ENCODE peak calls at places on chromosomes 6 and 20, in eight cellular contexts. One of them, this sample, is unnamed.

GRCh38 chr20:2626853-2627541 is 25.4 kb upstream of the NOP56 start:
- DNase-seq in ovary: no peak
- DNase-seq in endothelial cell: no peak
- DNase-seq in foreskin keratinocyte: peak
- DNase-seq in PC-3: peak
- DNase-seq in mucosa of descending colon: peak
- DNase-seq in AG09309: peak
- DNase-seq in CD8-positive, alpha-beta T cell: no peak
- DNase-seq in this sample: peak

GRCh38 chr6:44047801-44048200 is 79.5 kb downstream of the MRPL14 start:
- DNase-seq in ovary: no peak
- DNase-seq in endothelial cell: no peak
- DNase-seq in foreskin keratinocyte: no peak
- DNase-seq in PC-3: no peak
- DNase-seq in mucosa of descending colon: no peak
- DNase-seq in AG09309: no peak
- DNase-seq in CD8-positive, alpha-beta T cell: no peak
- DNase-seq in this sample: no peak

GRCh38 chr6:154383273-154383672 is 26.7 kb upstream of the IPCEF1 start:
- DNase-seq in ovary: no peak
- DNase-seq in endothelial cell: no peak
- DNase-seq in foreskin keratinocyte: no peak
- DNase-seq in PC-3: no peak
- DNase-seq in mucosa of descending colon: no peak
- DNase-seq in AG09309: no peak
- DNase-seq in CD8-positive, alpha-beta T cell: no peak
- DNase-seq in this sample: no peak

GRCh38 chr6:45923831-45924391 is 91.7 kb downstream of the CLIC5 start:
- DNase-seq in ovary: no peak
- DNase-seq in endothelial cell: no peak
- DNase-seq in foreskin keratinocyte: peak
- DNase-seq in PC-3: peak
- DNase-seq in mucosa of descending colon: no peak
- DNase-seq in AG09309: no peak
- DNase-seq in CD8-positive, alpha-beta T cell: no peak
- DNase-seq in this sample: peak

GRCh38 chr20:358891-359555 is 12.1 kb downstream of the NRSN2 start:
- DNase-seq in ovary: no peak
- DNase-seq in endothelial cell: no peak
- DNase-seq in foreskin keratinocyte: no peak
- DNase-seq in PC-3: no peak
- DNase-seq in mucosa of descending colon: no peak
- DNase-seq in AG09309: no peak
- DNase-seq in CD8-positive, alpha-beta T cell: no peak
- DNase-seq in this sample: no peak

GRCh38 chr20:21968486-21968885 is 263.0 kb downstream of the PAX1 start:
- DNase-seq in ovary: no peak
- DNase-seq in endothelial cell: no peak
- DNase-seq in foreskin keratinocyte: no peak
- DNase-seq in PC-3: no peak
- DNase-seq in mucosa of descending colon: no peak
- DNase-seq in AG09309: no peak
- DNase-seq in CD8-positive, alpha-beta T cell: no peak
- DNase-seq in this sample: no peak

GRCh38 chr20:22462975-22463914 is 121.1 kb downstream of the FOXA2 start:
- DNase-seq in ovary: no peak
- DNase-seq in endothelial cell: no peak
- DNase-seq in foreskin keratinocyte: peak
- DNase-seq in PC-3: peak
- DNase-seq in mucosa of descending colon: no peak
- DNase-seq in AG09309: no peak
- DNase-seq in CD8-positive, alpha-beta T cell: no peak
- DNase-seq in this sample: peak

GRCh38 chr20:9294081-9294480 is 220.3 kb upstream of the LAMP5 start:
- DNase-seq in ovary: no peak
- DNase-seq in endothelial cell: no peak
- DNase-seq in foreskin keratinocyte: peak
- DNase-seq in PC-3: peak
- DNase-seq in mucosa of descending colon: no peak
- DNase-seq in AG09309: no peak
- DNase-seq in CD8-positive, alpha-beta T cell: no peak
- DNase-seq in this sample: peak

GRCh38 chr6:97925504-97925903 is 642.5 kb upstream of the MMS22L start:
- DNase-seq in ovary: no peak
- DNase-seq in endothelial cell: no peak
- DNase-seq in foreskin keratinocyte: peak
- DNase-seq in PC-3: peak
- DNase-seq in mucosa of descending colon: no peak
- DNase-seq in AG09309: no peak
- DNase-seq in CD8-positive, alpha-beta T cell: no peak
- DNase-seq in this sample: peak

GRCh38 chr6:20178327-20178726 is 33.9 kb downstream of the MBOAT1 start:
- DNase-seq in ovary: no peak
- DNase-seq in endothelial cell: no peak
- DNase-seq in foreskin keratinocyte: no peak
- DNase-seq in PC-3: no peak
- DNase-seq in mucosa of descending colon: no peak
- DNase-seq in AG09309: no peak
- DNase-seq in CD8-positive, alpha-beta T cell: no peak
- DNase-seq in this sample: no peak

GRCh38 chr6:81766482-81767069 is 14.1 kb upstream of the TENT5A start:
- DNase-seq in ovary: no peak
- DNase-seq in endothelial cell: no peak
- DNase-seq in foreskin keratinocyte: no peak
- DNase-seq in PC-3: peak
- DNase-seq in mucosa of descending colon: no peak
- DNase-seq in AG09309: peak
- DNase-seq in CD8-positive, alpha-beta T cell: no peak
- DNase-seq in this sample: peak

GRCh38 chr6:3870528-3870925 is 21.4 kb downstream of the FAM50B start:
- DNase-seq in ovary: no peak
- DNase-seq in endothelial cell: no peak
- DNase-seq in foreskin keratinocyte: no peak
- DNase-seq in PC-3: no peak
- DNase-seq in mucosa of descending colon: no peak
- DNase-seq in AG09309: no peak
- DNase-seq in CD8-positive, alpha-beta T cell: no peak
- DNase-seq in this sample: no peak

GRCh38 chr6:958531-958930 is 265.6 kb upstream of the EXOC2 start:
- DNase-seq in ovary: no peak
- DNase-seq in endothelial cell: no peak
- DNase-seq in foreskin keratinocyte: peak
- DNase-seq in PC-3: peak
- DNase-seq in mucosa of descending colon: no peak
- DNase-seq in AG09309: peak
- DNase-seq in CD8-positive, alpha-beta T cell: no peak
- DNase-seq in this sample: peak

GRCh38 chr20:47318027-47318595 is 38.4 kb downstream of the ZMYND8 start:
- DNase-seq in ovary: peak
- DNase-seq in endothelial cell: peak
- DNase-seq in foreskin keratinocyte: peak
- DNase-seq in PC-3: peak
- DNase-seq in mucosa of descending colon: no peak
- DNase-seq in AG09309: no peak
- DNase-seq in CD8-positive, alpha-beta T cell: no peak
- DNase-seq in this sample: peak

GRCh38 chr20:44188752-44189151 is 1.8 kb upstream of the JPH2 start:
- DNase-seq in ovary: no peak
- DNase-seq in endothelial cell: no peak
- DNase-seq in foreskin keratinocyte: no peak
- DNase-seq in PC-3: peak
- DNase-seq in mucosa of descending colon: no peak
- DNase-seq in AG09309: no peak
- DNase-seq in CD8-positive, alpha-beta T cell: no peak
- DNase-seq in this sample: peak

GRCh38 chr20:9311132-9311531 is 203.3 kb upstream of the LAMP5 start:
- DNase-seq in ovary: no peak
- DNase-seq in endothelial cell: no peak
- DNase-seq in foreskin keratinocyte: no peak
- DNase-seq in PC-3: no peak
- DNase-seq in mucosa of descending colon: no peak
- DNase-seq in AG09309: no peak
- DNase-seq in CD8-positive, alpha-beta T cell: no peak
- DNase-seq in this sample: no peak

GRCh38 chr6:138555294-138555988 is 56.1 kb upstream of the NHSL1 start:
- DNase-seq in ovary: no peak
- DNase-seq in endothelial cell: no peak
- DNase-seq in foreskin keratinocyte: peak
- DNase-seq in PC-3: peak
- DNase-seq in mucosa of descending colon: no peak
- DNase-seq in AG09309: no peak
- DNase-seq in CD8-positive, alpha-beta T cell: no peak
- DNase-seq in this sample: peak

GRCh38 chr20:11364736-11365135 is 553.0 kb upstream of the BTBD3 start:
- DNase-seq in ovary: no peak
- DNase-seq in endothelial cell: no peak
- DNase-seq in foreskin keratinocyte: no peak
- DNase-seq in PC-3: no peak
- DNase-seq in mucosa of descending colon: no peak
- DNase-seq in AG09309: no peak
- DNase-seq in CD8-positive, alpha-beta T cell: no peak
- DNase-seq in this sample: no peak

GRCh38 chr6:117676577-117677218 is 1.4 kb downstream of the NUS1 start:
- DNase-seq in ovary: no peak
- DNase-seq in endothelial cell: no peak
- DNase-seq in foreskin keratinocyte: no peak
- DNase-seq in PC-3: no peak
- DNase-seq in mucosa of descending colon: no peak
- DNase-seq in AG09309: no peak
- DNase-seq in CD8-positive, alpha-beta T cell: no peak
- DNase-seq in this sample: no peak

GRCh38 chr6:42402184-42402583 is 49.5 kb downstream of the TRERF1 start:
- DNase-seq in ovary: no peak
- DNase-seq in endothelial cell: no peak
- DNase-seq in foreskin keratinocyte: peak
- DNase-seq in PC-3: peak
- DNase-seq in mucosa of descending colon: no peak
- DNase-seq in AG09309: no peak
- DNase-seq in CD8-positive, alpha-beta T cell: peak
- DNase-seq in this sample: peak

GRCh38 chr6:42405025-42405424 is 46.7 kb downstream of the TRERF1 start:
- DNase-seq in ovary: no peak
- DNase-seq in endothelial cell: no peak
- DNase-seq in foreskin keratinocyte: peak
- DNase-seq in PC-3: peak
- DNase-seq in mucosa of descending colon: no peak
- DNase-seq in AG09309: no peak
- DNase-seq in CD8-positive, alpha-beta T cell: no peak
- DNase-seq in this sample: peak

GRCh38 chr6:42404494-42404893 is 47.2 kb downstream of the TRERF1 start:
- DNase-seq in ovary: no peak
- DNase-seq in endothelial cell: no peak
- DNase-seq in foreskin keratinocyte: peak
- DNase-seq in PC-3: peak
- DNase-seq in mucosa of descending colon: peak
- DNase-seq in AG09309: no peak
- DNase-seq in CD8-positive, alpha-beta T cell: peak
- DNase-seq in this sample: peak

GRCh38 chr6:42403831-42404230 is 47.9 kb downstream of the TRERF1 start:
- DNase-seq in ovary: no peak
- DNase-seq in endothelial cell: no peak
- DNase-seq in foreskin keratinocyte: no peak
- DNase-seq in PC-3: no peak
- DNase-seq in mucosa of descending colon: no peak
- DNase-seq in AG09309: no peak
- DNase-seq in CD8-positive, alpha-beta T cell: no peak
- DNase-seq in this sample: peak

GRCh38 chr6:42403415-42403814 is 48.3 kb downstream of the TRERF1 start:
- DNase-seq in ovary: no peak
- DNase-seq in endothelial cell: no peak
- DNase-seq in foreskin keratinocyte: peak
- DNase-seq in PC-3: no peak
- DNase-seq in mucosa of descending colon: no peak
- DNase-seq in AG09309: no peak
- DNase-seq in CD8-positive, alpha-beta T cell: no peak
- DNase-seq in this sample: peak
- TF ChIP-seq CTCF in ovary: no peak
- TF ChIP-seq CTCF in endothelial cell: no peak
- TF ChIP-seq CTCF in foreskin keratinocyte: peak
- TF ChIP-seq CTCF in PC-3: no peak
- TF ChIP-seq CTCF in mucosa of descending colon: no peak
- TF ChIP-seq CTCF in AG09309: no peak
- TF ChIP-seq CTCF in CD8-positive, alpha-beta T cell: no peak
- TF ChIP-seq CTCF in this sample: peak

DNA sequence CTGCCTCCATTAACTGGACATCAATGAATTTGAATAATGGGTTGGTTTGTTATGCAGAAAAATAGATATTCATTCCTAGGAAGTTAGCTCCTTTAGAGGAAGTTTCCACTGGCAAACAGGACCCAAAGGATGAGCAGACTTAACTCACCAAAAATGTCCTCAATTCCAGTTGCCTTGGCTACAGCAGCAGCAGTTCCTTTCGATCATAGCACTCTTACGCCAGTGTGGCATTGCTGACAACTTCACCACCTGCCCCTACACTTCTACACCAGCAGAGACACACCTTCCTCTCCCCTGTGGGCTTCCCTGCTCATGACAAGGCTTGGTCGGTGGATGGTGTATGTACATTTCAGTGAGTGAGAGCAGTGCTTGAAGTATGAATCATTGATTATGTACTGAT is 532.8 kb downstream of the QKI start:
- DNase-seq in ovary: no peak
- DNase-seq in endothelial cell: no peak
- DNase-seq in foreskin keratinocyte: no peak
- DNase-seq in PC-3: no peak
- DNase-seq in mucosa of descending colon: no peak
- DNase-seq in AG09309: no peak
- DNase-seq in CD8-positive, alpha-beta T cell: no peak
- DNase-seq in this sample: no peak
- TF ChIP-seq CTCF in ovary: no peak
- TF ChIP-seq CTCF in endothelial cell: no peak
- TF ChIP-seq CTCF in foreskin keratinocyte: no peak
- TF ChIP-seq CTCF in PC-3: no peak
- TF ChIP-seq CTCF in mucosa of descending colon: no peak
- TF ChIP-seq CTCF in AG09309: no peak
- TF ChIP-seq CTCF in CD8-positive, alpha-beta T cell: no peak
- TF ChIP-seq CTCF in this sample: no peak

GRCh38 chr20:35497780-35498189 is 31.7 kb downstream of the C20orf173 start:
- DNase-seq in ovary: peak
- DNase-seq in endothelial cell: no peak
- DNase-seq in foreskin keratinocyte: no peak
- DNase-seq in PC-3: no peak
- DNase-seq in mucosa of descending colon: peak
- DNase-seq in AG09309: no peak
- DNase-seq in CD8-positive, alpha-beta T cell: no peak
- DNase-seq in this sample: no peak
- TF ChIP-seq CTCF in ovary: peak
- TF ChIP-seq CTCF in endothelial cell: no peak
- TF ChIP-seq CTCF in foreskin keratinocyte: no peak
- TF ChIP-seq CTCF in PC-3: no peak
- TF ChIP-seq CTCF in mucosa of descending colon: no peak
- TF ChIP-seq CTCF in AG09309: no peak
- TF ChIP-seq CTCF in CD8-positive, alpha-beta T cell: no peak
- TF ChIP-seq CTCF in this sample: no peak

DNA sequence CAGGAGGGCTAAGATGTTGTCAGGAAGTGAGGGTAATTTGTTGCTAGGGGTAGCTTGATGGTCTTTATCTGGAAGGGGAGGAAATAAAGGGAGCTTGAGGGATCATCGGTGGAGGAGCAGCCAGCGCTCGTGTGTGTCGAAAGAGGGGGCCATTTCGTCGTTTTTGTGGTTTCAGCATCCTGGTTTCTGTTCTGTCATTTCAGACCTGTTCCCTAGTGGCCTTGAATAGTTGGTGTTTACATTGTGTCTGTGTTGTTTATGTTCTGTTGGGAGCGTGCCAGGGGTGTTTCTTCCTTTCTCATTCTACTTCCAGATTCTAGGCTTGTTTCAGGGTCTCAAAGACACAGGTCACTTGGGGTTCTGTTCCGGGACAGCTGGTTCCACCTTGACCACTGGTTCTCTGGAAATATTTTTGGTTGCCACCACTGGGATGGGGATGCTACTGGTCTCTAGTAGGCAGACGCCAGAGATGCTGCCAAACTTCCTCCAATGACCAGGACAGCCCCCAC is 113.9 kb upstream of the NAA20 start:
- DNase-seq in ovary: peak
- DNase-seq in endothelial cell: no peak
- DNase-seq in foreskin keratinocyte: no peak
- DNase-seq in PC-3: no peak
- DNase-seq in mucosa of descending colon: no peak
- DNase-seq in AG09309: no peak
- DNase-seq in CD8-positive, alpha-beta T cell: no peak
- DNase-seq in this sample: peak
- TF ChIP-seq CTCF in ovary: no peak
- TF ChIP-seq CTCF in endothelial cell: no peak
- TF ChIP-seq CTCF in foreskin keratinocyte: no peak
- TF ChIP-seq CTCF in PC-3: no peak
- TF ChIP-seq CTCF in mucosa of descending colon: no peak
- TF ChIP-seq CTCF in AG09309: peak
- TF ChIP-seq CTCF in CD8-positive, alpha-beta T cell: no peak
- TF ChIP-seq CTCF in this sample: no peak

This sample was measured in MCF 10A.